ENCODE peak calls at places on chromosomes 6 and 20, in eight cellular contexts. One of them, this sample, is unnamed.

GRCh38 chr6:107539849-107540464 is 50.0 kb downstream of the SOBP start:
- DNase-seq in GDM1: no peak
- DNase-seq in CD8-positive, alpha-beta memory T cell: no peak
- DNase-seq in ACHN: no peak
- DNase-seq in heart left ventricle: no peak
- DNase-seq in effector CD8-positive, alpha-beta T cell: no peak
- DNase-seq in transverse colon: no peak
- DNase-seq in NCI-H1092 treated with DMSO at 0.1 percent for 48 hours: peak
- DNase-seq in this sample: no peak

GRCh38 chr6:63904844-63905243 is 269.2 kb downstream of the PHF3 start:
- DNase-seq in GDM1: peak
- DNase-seq in CD8-positive, alpha-beta memory T cell: no peak
- DNase-seq in ACHN: no peak
- DNase-seq in heart left ventricle: no peak
- DNase-seq in effector CD8-positive, alpha-beta T cell: no peak
- DNase-seq in transverse colon: no peak
- DNase-seq in NCI-H1092 treated with DMSO at 0.1 percent for 48 hours: no peak
- DNase-seq in this sample: peak

GRCh38 chr20:4603724-4604123 is 118.0 kb upstream of the PRND start:
- DNase-seq in GDM1: no peak
- DNase-seq in CD8-positive, alpha-beta memory T cell: no peak
- DNase-seq in ACHN: no peak
- DNase-seq in heart left ventricle: no peak
- DNase-seq in effector CD8-positive, alpha-beta T cell: no peak
- DNase-seq in transverse colon: no peak
- DNase-seq in NCI-H1092 treated with DMSO at 0.1 percent for 48 hours: no peak
- DNase-seq in this sample: no peak

GRCh38 chr20:47612670-47613069 is 111.0 kb downstream of the NCOA3 start:
- DNase-seq in GDM1: no peak
- DNase-seq in CD8-positive, alpha-beta memory T cell: no peak
- DNase-seq in ACHN: no peak
- DNase-seq in heart left ventricle: no peak
- DNase-seq in effector CD8-positive, alpha-beta T cell: no peak
- DNase-seq in transverse colon: no peak
- DNase-seq in NCI-H1092 treated with DMSO at 0.1 percent for 48 hours: no peak
- DNase-seq in this sample: no peak

GRCh38 chr6:27081188-27081587 is 166.3 kb upstream of the PRSS16 start:
- DNase-seq in GDM1: no peak
- DNase-seq in CD8-positive, alpha-beta memory T cell: no peak
- DNase-seq in ACHN: no peak
- DNase-seq in heart left ventricle: no peak
- DNase-seq in effector CD8-positive, alpha-beta T cell: no peak
- DNase-seq in transverse colon: no peak
- DNase-seq in NCI-H1092 treated with DMSO at 0.1 percent for 48 hours: no peak
- DNase-seq in this sample: no peak

GRCh38 chr20:62449951-62450815 is 22.8 kb upstream of the RBBP8NL start:
- DNase-seq in GDM1: no peak
- DNase-seq in CD8-positive, alpha-beta memory T cell: no peak
- DNase-seq in ACHN: peak
- DNase-seq in heart left ventricle: peak
- DNase-seq in effector CD8-positive, alpha-beta T cell: no peak
- DNase-seq in transverse colon: peak
- DNase-seq in NCI-H1092 treated with DMSO at 0.1 percent for 48 hours: no peak
- DNase-seq in this sample: no peak

GRCh38 chr20:15146948-15147347 is 809.5 kb upstream of the FLRT3 start:
- DNase-seq in GDM1: no peak
- DNase-seq in CD8-positive, alpha-beta memory T cell: no peak
- DNase-seq in ACHN: no peak
- DNase-seq in heart left ventricle: no peak
- DNase-seq in effector CD8-positive, alpha-beta T cell: no peak
- DNase-seq in transverse colon: no peak
- DNase-seq in NCI-H1092 treated with DMSO at 0.1 percent for 48 hours: peak
- DNase-seq in this sample: no peak

GRCh38 chr6:29696147-29697129 is 15.5 kb upstream of the ZFP57 start:
- DNase-seq in GDM1: no peak
- DNase-seq in CD8-positive, alpha-beta memory T cell: no peak
- DNase-seq in ACHN: peak
- DNase-seq in heart left ventricle: peak
- DNase-seq in effector CD8-positive, alpha-beta T cell: no peak
- DNase-seq in transverse colon: no peak
- DNase-seq in NCI-H1092 treated with DMSO at 0.1 percent for 48 hours: no peak
- DNase-seq in this sample: peak